ENCODE peak calls at places on chromosomes 3 and 15, in eight cellular contexts. N, F, U, G, L, S, Y and W are unnamed samples.

GRCh38 chr15:35299059-35299735 is 214.1 kb upstream of the NANOGP8 start:
- DNase-seq in L (no peak), Y (no peak), N (no peak), U (no peak), G (no peak), S (no peak), F (no peak), W (no peak)

GRCh38 chr15:83830381-83830780 is 176.5 kb downstream of the ADAMTSL3 start:
- DNase-seq in U (no peak), N (no peak), G (no peak), L (no peak), S (no peak), F (no peak), Y (no peak), W (no peak)

GRCh38 chr3:128726691-128727031 is 678 bp downstream of the RAB7A start:
- DNase-seq in L (no peak), N (peak; percentile 73), Y (peak; percentile 81), U (peak; percentile 58), G (peak; percentile 48), S (peak; percentile 83), F (peak; percentile 51), W (peak; percentile 61)

GRCh38 chr15:58425834-58426233 is 6.0 kb upstream of the LIPC start:
- DNase-seq in S (no peak), L (no peak), F (no peak), U (no peak), N (no peak), Y (no peak), G (no peak), W (no peak)

GRCh38 chr3:151367448-151367847 is 17.1 kb downstream of the P2RY12 start:
- DNase-seq in L (no peak), S (no peak), Y (no peak), U (no peak), F (no peak), G (no peak), N (no peak), W (no peak)

GRCh38 chr3:168024537-168024941 is 71.2 kb downstream of the GOLIM4 start:
- DNase-seq in Y (no peak), F (no peak), N (no peak), L (no peak), S (no peak), G (no peak), U (no peak), W (no peak)

GRCh38 chr3:113070226-113071220 is 79.7 kb downstream of the GTPBP8 start:
- DNase-seq in N (no peak), G (no peak), U (peak; percentile 12), L (no peak), Y (no peak), S (no peak), F (no peak), W (no peak)

GRCh38 chr3:46353639-46354410 is at the start of gene CCR2:
- DNase-seq in F (no peak), S (no peak), L (no peak), U (no peak), G (no peak), N (no peak), Y (no peak), W (no peak)

GRCh38 chr3:5271061-5271683 is 83.7 kb downstream of the EDEM1 start:
- DNase-seq in S (no peak), N (no peak), G (no peak), Y (no peak), L (no peak), F (no peak), U (no peak), W (no peak)

GRCh38 chr3:134972836-134973455 is 177.9 kb downstream of the EPHB1 start:
- DNase-seq in U (no peak), Y (no peak), F (no peak), N (no peak), G (no peak), S (no peak), L (no peak), W (no peak)

GRCh38 chr15:65916664-65917406 is 47.5 kb downstream of the RAB11A start:
- DNase-seq in N (peak; percentile 13), L (peak; percentile 68), S (no peak), U (peak; percentile 80), Y (no peak), G (no peak), F (peak; percentile 49), W (peak; percentile 71)

GRCh38 chr3:159486580-159486979 is 502.1 kb upstream of the IL12A start:
- DNase-seq in S (no peak), L (no peak), F (no peak), U (peak; percentile 2), N (no peak), Y (no peak), G (no peak), W (no peak)

GRCh38 chr3:2915826-2916225 is 194.3 kb downstream of the IL5RA start:
- DNase-seq in F (no peak), L (no peak), Y (no peak), S (no peak), N (no peak), G (no peak), U (no peak), W (no peak)

GRCh38 chr15:96340611-96341464 is 10.3 kb downstream of the NR2F2 start:
- DNase-seq in U (no peak), L (no peak), G (no peak), S (no peak), N (peak; percentile 27), F (peak; percentile 58), Y (peak; percentile 76), W (no peak)

GRCh38 chr3:32956750-32957570 is 5.5 kb downstream of the CCR4 start:
- DNase-seq in N (no peak), G (no peak), S (no peak), F (no peak), L (no peak), U (no peak), Y (no peak), W (no peak)

GRCh38 chr3:32961189-32961715 is 9.8 kb downstream of the CCR4 start:
- DNase-seq in Y (no peak), L (no peak), G (no peak), U (no peak), S (no peak), F (no peak), N (no peak), W (no peak)

GRCh38 chr3:32958509-32958908 is 7.1 kb downstream of the CCR4 start:
- DNase-seq in U (peak; percentile 44), G (no peak), S (no peak), N (no peak), Y (no peak), F (no peak), L (no peak), W (no peak)

GRCh38 chr3:32960404-32961160 is 9.1 kb downstream of the CCR4 start:
- DNase-seq in U (no peak), L (no peak), F (no peak), G (no peak), Y (no peak), S (no peak), N (no peak), W (no peak)

GRCh38 chr3:32959370-32959769 is 7.9 kb downstream of the CCR4 start:
- DNase-seq in U (no peak), L (peak; percentile 39), F (no peak), Y (no peak), N (no peak), S (no peak), G (no peak), W (no peak)
- TF ChIP-seq EP300 in U (no peak), L (no peak), F (no peak), Y (no peak), N (no peak), S (no peak), G (no peak), W (no peak)

DNA sequence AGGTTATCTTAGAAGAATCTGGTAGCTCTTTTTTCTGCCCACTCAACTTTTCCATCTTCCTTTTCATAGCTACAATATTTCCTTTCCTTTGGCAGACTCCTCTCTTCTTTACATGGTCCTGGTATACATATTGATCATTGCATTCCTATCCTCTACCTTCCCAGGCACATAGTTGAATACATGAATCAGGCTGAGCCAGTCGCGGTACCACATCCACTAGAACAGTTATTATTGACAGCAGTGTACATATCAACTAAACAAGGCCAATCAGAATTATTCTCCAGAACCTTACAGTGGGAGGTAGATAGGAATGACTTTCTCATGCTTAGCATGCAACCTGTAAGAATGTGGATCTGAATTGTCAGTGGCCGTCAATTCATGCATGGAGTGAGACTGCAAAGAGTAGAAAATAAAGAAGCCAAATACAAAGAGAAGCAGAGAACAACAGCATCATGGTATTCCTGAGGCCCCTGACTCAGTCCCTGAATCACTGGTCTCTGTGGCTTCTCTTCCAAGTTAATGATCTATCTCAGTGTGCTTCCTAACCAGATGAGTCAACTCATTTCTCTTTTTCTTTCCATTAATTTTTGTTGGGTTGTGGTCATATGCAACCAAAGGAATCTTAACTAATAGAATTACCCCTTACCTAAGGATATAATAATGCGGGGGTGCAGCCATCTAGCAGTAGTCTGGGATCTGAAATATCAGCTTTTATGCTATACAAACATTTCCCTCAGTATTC is 60.9 kb upstream of the DCBLD2 start:
- DNase-seq in F (no peak), S (no peak), Y (no peak), N (no peak), U (peak; percentile 52), L (no peak), G (no peak), W (no peak)
- H3K36me3 ChIP-seq in F (no peaks in the 10 kb centered on the region), S (no peaks in the 10 kb centered on the region), Y (no peaks in the 10 kb centered on the region), N (no peaks in the 10 kb centered on the region), U (no peaks in the 10 kb centered on the region), L (no peaks in the 10 kb centered on the region), G (no peaks in the 10 kb centered on the region), W (no peaks in the 10 kb centered on the region)

GRCh38 chr3:175940243-175940642 is 1081.1 kb downstream of the NAALADL2 start:
- DNase-seq in G (no peak), Y (no peak), F (no peak), L (no peak), S (no peak), U (no peak), N (no peak), W (no peak)
- H3K9me3 ChIP-seq in G (no peaks in the 10 kb centered on the region), Y (peaks cover 6% of the 10 kb centered on the region), F (no peaks in the 10 kb centered on the region), L (peaks cover 1% of the 10 kb centered on the region), S (peaks cover 13% of the 10 kb centered on the region), U (peaks cover 74% of the 10 kb centered on the region), N (no peaks in the 10 kb centered on the region), W (peaks cover 24% of the 10 kb centered on the region)

GRCh38 chr15:47182818-47183217 is 534.5 kb upstream of the SEMA6D start:
- DNase-seq in G (no peak), Y (no peak), F (no peak), U (no peak), S (no peak), N (no peak), L (no peak), W (no peak)

GRCh38 chr15:47184405-47185221 is 532.7 kb upstream of the SEMA6D start:
- DNase-seq in S (no peak), G (no peak), F (no peak), Y (peak; percentile 61), L (no peak), N (no peak), U (no peak), W (no peak)

GRCh38 chr15:47184003-47184404 is 533.3 kb upstream of the SEMA6D start:
- DNase-seq in F (no peak), Y (no peak), U (no peak), L (no peak), G (no peak), N (peak; percentile 11), S (no peak), W (no peak)

GRCh38 chr15:47186071-47186470 is 531.2 kb upstream of the SEMA6D start:
- DNase-seq in S (no peak), N (no peak), F (no peak), Y (no peak), U (no peak), G (no peak), L (no peak), W (no peak)

GRCh38 chr15:47185222-47185800 is 532.0 kb upstream of the SEMA6D start:
- DNase-seq in L (no peak), N (no peak), Y (no peak), G (no peak), U (no peak), F (no peak), S (no peak), W (no peak)
- TF ChIP-seq EP300 in L (no peak), N (no peak), Y (no peak), G (no peak), U (no peak), F (no peak), S (no peak), W (no peak)